ENCODE peak calls at places on chromosomes 7 and 10, in four cellular contexts. Y, M, D and G are unnamed samples.

GRCh38 chr10:120943542-120943941 is 92.4 kb downstream of the WDR11 start:
- DNase-seq in Y (no peak), M (no peak), D (no peak), G (no peak)

GRCh38 chr7:28580626-28581025 is 168.3 kb downstream of the CREB5 start:
- DNase-seq in D (no peak), Y (no peak), M (no peak), G (no peak)

GRCh38 chr7:134028853-134029252 is 98.3 kb upstream of the LRGUK start:
- DNase-seq in Y (no peak), D (no peak), M (no peak), G (no peak)

GRCh38 chr7:1917221-1918062 is 247.4 kb downstream of the ELFN1 start:
- DNase-seq in M (no peak), D (peak), Y (no peak), G (no peak)

GRCh38 chr7:107597582-107597916 is 17.5 kb downstream of the BCAP29 start:
- DNase-seq in D (no peak), Y (no peak), M (no peak), G (no peak)

GRCh38 chr7:117375380-117375779 is 51.9 kb downstream of the ASZ1 start:
- DNase-seq in M (no peak), Y (no peak), D (no peak), G (no peak)

GRCh38 chr10:76881477-76882220 is 756.0 kb downstream of the KCNMA1 start:
- DNase-seq in D (no peak), M (no peak), Y (no peak), G (no peak)

GRCh38 chr10:80259405-80259871 is 30.0 kb downstream of the MAT1A start:
- DNase-seq in Y (no peak), D (no peak), M (no peak), G (no peak)

GRCh38 chr10:110446954-110447608 is 50.6 kb upstream of the DUSP5 start:
- DNase-seq in D (peak), M (peak), Y (no peak), G (peak)

GRCh38 chr7:74026406-74027123 is 1.4 kb upstream of the ELN start:
- DNase-seq in M (peak), D (peak), Y (peak), G (peak)

GRCh38 chr7:2637066-2637471 is 5.3 kb downstream of the TTYH3 start:
- DNase-seq in Y (no peak), M (no peak), D (no peak), G (no peak)

GRCh38 chr7:155489862-155490696 is 32.1 kb downstream of the EN2 start:
- DNase-seq in D (no peak), Y (no peak), M (no peak), G (no peak)

GRCh38 chr10:34031410-34031809 is 696.9 kb upstream of the NRP1 start:
- DNase-seq in Y (peak), D (peak), M (peak), G (no peak)

GRCh38 chr7:94368371-94368791 is 26.3 kb upstream of the COL1A2 start:
- DNase-seq in M (peak), D (no peak), Y (no peak), G (no peak)

GRCh38 chr7:7276151-7276550 is 93.8 kb downstream of the C1GALT1 start:
- DNase-seq in M (no peak), Y (no peak), D (no peak), G (no peak)

GRCh38 chr10:116737582-116738358 is 4.6 kb downstream of the HSPA12A start:
- DNase-seq in M (no peak), Y (no peak), D (no peak), G (no peak)

GRCh38 chr7:41107938-41108448 is 594.9 kb downstream of the INHBA start:
- DNase-seq in D (no peak), M (peak), Y (no peak), G (no peak)

GRCh38 chr7:44650242-44650641 is 43.8 kb downstream of the OGDH start:
- DNase-seq in D (no peak), M (no peak), Y (no peak), G (no peak)

GRCh38 chr10:10198388-10198787 is 819.3 kb upstream of the CELF2 start:
- DNase-seq in D (no peak), Y (no peak), M (no peak), G (no peak)

GRCh38 chr7:132298782-132299181 is 277.5 kb downstream of the PLXNA4 start:
- DNase-seq in M (peak), D (no peak), Y (no peak), G (no peak)

GRCh38 chr10:81863771-81864170 is 11.2 kb upstream of the NRG3 start:
- DNase-seq in M (no peak), Y (no peak), D (no peak), G (no peak)

GRCh38 chr10:132548869-132549268 is 11.3 kb downstream of the INPP5A start:
- DNase-seq in M (no peak), Y (no peak), D (no peak), G (no peak)

GRCh38 chr10:12401466-12401865 is 52.1 kb downstream of the CAMK1D start:
- DNase-seq in M (no peak), D (no peak), Y (no peak), G (no peak)

GRCh38 chr10:110151467-110151866 is 55.9 kb upstream of the MXI1 start:
- DNase-seq in Y (no peak), D (no peak), M (no peak), G (no peak)

GRCh38 chr7:45625067-45625466 is 50.9 kb downstream of the ADCY1 start:
- DNase-seq in M (no peak), Y (no peak), D (no peak), G (no peak)

GRCh38 chr7:69937097-69937496 is 338.8 kb downstream of the AUTS2 start:
- DNase-seq in M (no peak), D (no peak), Y (no peak), G (no peak)

GRCh38 chr7:1849351-1849951 is 179.4 kb downstream of the ELFN1 start:
- DNase-seq in M (no peak), D (peak), Y (no peak), G (no peak)

GRCh38 chr7:136278057-136278456 is 300.9 kb upstream of the MTPN start:
- DNase-seq in M (no peak), D (no peak), Y (no peak), G (no peak)

GRCh38 chr10:61588770-61589211 is 73.9 kb upstream of the CABCOCO1 start:
- DNase-seq in M (peak), D (no peak), Y (no peak), G (no peak)

GRCh38 chr7:158271646-158272045 is 316.0 kb downstream of the PTPRN2 start:
- DNase-seq in D (peak), Y (no peak), M (no peak), G (no peak)

GRCh38 chr10:4527281-4527960 is 298.6 kb upstream of the AKR1E2 start:
- DNase-seq in M (peak), D (no peak), Y (no peak), G (no peak)

GRCh38 chr7:92832623-92833023 is 3.8 kb downstream of the CDK6 start:
- DNase-seq in D (no peak), Y (no peak), M (no peak), G (no peak)

GRCh38 chr7:92833024-92833765 is 3.2 kb downstream of the CDK6 start:
- DNase-seq in M (peak), D (peak), Y (peak), G (peak)

GRCh38 chr7:92835140-92835850 is 1.1 kb downstream of the CDK6 start:
- DNase-seq in M (peak), Y (peak), D (peak), G (peak)

GRCh38 chr7:92834661-92835139 is 1.7 kb downstream of the CDK6 start:
- DNase-seq in Y (peak), D (peak), M (no peak), G (no peak)

GRCh38 chr7:92833766-92834605 is 2.4 kb downstream of the CDK6 start:
- DNase-seq in Y (peak), D (peak), M (peak), G (peak)
- TF ChIP-seq CTCF in Y (peak), D (no peak), M (peak), G (peak)

GRCh38 chr10:17234541-17234940 is 6.5 kb downstream of the VIM start:
- DNase-seq in D (no peak), Y (no peak), M (no peak), G (no peak)

GRCh38 chr10:17237163-17237562 is 9.1 kb downstream of the VIM start:
- DNase-seq in Y (no peak), D (no peak), M (no peak), G (no peak)

GRCh38 chr10:17236468-17236886 is 8.4 kb downstream of the VIM start:
- DNase-seq in D (no peak), M (no peak), Y (no peak), G (no peak)

GRCh38 chr10:17233534-17233933 is 5.5 kb downstream of the VIM start:
- DNase-seq in M (no peak), Y (peak), D (peak), G (no peak)

GRCh38 chr10:17235136-17235535 is 7.1 kb downstream of the VIM start:
- DNase-seq in M (no peak), D (no peak), Y (no peak), G (no peak)
- TF ChIP-seq CTCF in M (peak), D (no peak), Y (no peak), G (no peak)

DNA sequence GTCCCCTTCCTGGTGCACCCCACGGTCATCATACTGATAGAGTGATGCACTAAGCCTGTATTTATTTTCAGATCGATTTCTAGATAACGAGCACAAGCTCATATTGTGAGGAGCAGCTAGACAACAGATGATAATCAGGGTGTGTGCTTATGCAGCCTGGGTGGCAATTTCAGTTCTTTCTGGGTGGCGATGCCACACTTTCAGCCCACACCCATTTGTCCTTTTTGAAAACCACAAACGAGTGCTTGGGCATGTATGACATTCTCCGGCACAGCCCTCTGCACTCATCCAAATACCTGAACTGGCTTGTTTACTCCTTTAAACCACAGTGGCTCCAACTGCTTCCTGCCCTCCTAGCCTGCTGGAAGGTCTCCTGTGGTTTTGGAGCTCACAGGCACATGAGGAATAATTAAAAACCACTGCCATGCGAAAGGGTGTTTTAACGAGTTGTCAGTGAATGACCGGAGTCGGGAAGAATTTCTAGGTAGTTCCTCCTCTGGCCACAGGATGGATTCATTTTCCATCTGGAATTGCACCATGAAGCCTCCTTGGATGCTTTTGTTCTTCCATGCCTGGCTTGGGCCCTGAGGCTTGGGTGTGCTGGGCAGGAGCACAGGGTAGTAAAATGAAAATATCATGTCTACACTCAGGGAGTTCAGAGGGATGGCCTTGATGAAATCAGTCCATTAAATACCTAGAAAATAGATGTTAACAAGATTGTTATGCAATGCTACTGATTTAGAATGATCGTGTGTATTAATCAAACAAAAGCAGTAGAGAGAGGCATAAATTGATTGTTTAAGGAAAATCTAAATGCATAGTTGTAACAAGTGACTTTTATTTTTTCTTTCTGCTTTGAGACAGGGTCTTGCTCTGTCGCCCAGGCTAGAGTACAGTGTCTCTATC is 52.4 kb upstream of the ITGB1 start:
- DNase-seq in D (no peak), M (peak), Y (no peak), G (no peak)
- TF ChIP-seq CTCF in D (peak), M (peak), Y (no peak), G (no peak)

GRCh38 chr7:37833818-37834146 is 14.6 kb upstream of the NME8 start:
- DNase-seq in Y (no peak), M (no peak), D (no peak), G (no peak)
- TF ChIP-seq CTCF in Y (no peak), M (no peak), D (no peak), G (no peak)

GRCh38 chr10:106705576-106706526 is 458.7 kb downstream of the SORCS1 start:
- DNase-seq in M (peak), D (no peak), Y (peak), G (peak)
- TF ChIP-seq CTCF in M (peak), D (peak), Y (peak), G (peak)

GRCh38 chr7:52920977-52921376 is 114.5 kb upstream of the POM121L12 start:
- DNase-seq in M (no peak), D (no peak), Y (no peak), G (no peak)

GRCh38 chr7:52925332-52925731 is 110.1 kb upstream of the POM121L12 start:
- DNase-seq in D (no peak), Y (no peak), M (no peak), G (no peak)
- TF ChIP-seq CTCF in D (no peak), Y (no peak), M (no peak), G (no peak)